ENCODE peak calls at places on chromosome 22, in six cellular contexts. One of them, this sample, is unnamed.
A peak's percentile ranks its signal among the peaks of the same experiment; 100 is the strongest.

GRCh38 chr22:44445307-44445680 is 52.7 kb downstream of the RTL6 start:
- DNase-seq in germinal center: no peak
- DNase-seq in NCI-H446: no peak
- DNase-seq in nephron progenitor cell: no peak
- DNase-seq in dorsolateral prefrontal cortex: no peak
- DNase-seq in foreskin keratinocyte: no peak
- DNase-seq in this sample: no peak

GRCh38 chr22:38104084-38104483 is 6.4 kb downstream of the BAIAP2L2 start:
- DNase-seq in nephron progenitor cell: no peak
- DNase-seq in foreskin keratinocyte: no peak
- DNase-seq in dorsolateral prefrontal cortex: no peak
- DNase-seq in germinal center: no peak
- DNase-seq in NCI-H446: no peak
- DNase-seq in this sample: no peak

GRCh38 chr22:39463277-39463676 is 6.5 kb downstream of the MGAT3 start:
- DNase-seq in nephron progenitor cell: no peak
- DNase-seq in germinal center: no peak
- DNase-seq in foreskin keratinocyte: no peak
- DNase-seq in NCI-H446: no peak
- DNase-seq in dorsolateral prefrontal cortex: no peak
- DNase-seq in this sample: no peak

GRCh38 chr22:27809700-27810365 is 8.3 kb upstream of the MN1 start:
- DNase-seq in foreskin keratinocyte: no peak
- DNase-seq in nephron progenitor cell: no peak
- DNase-seq in NCI-H446: no peak
- DNase-seq in germinal center: no peak
- DNase-seq in dorsolateral prefrontal cortex: no peak
- DNase-seq in this sample: no peak

GRCh38 chr22:47115921-47116320 is 353.5 kb downstream of the TBC1D22A start:
- DNase-seq in NCI-H446: no peak
- DNase-seq in dorsolateral prefrontal cortex: no peak
- DNase-seq in nephron progenitor cell: no peak
- DNase-seq in foreskin keratinocyte: no peak
- DNase-seq in germinal center: no peak
- DNase-seq in this sample: no peak

GRCh38 chr22:36055376-36056310 is 27.0 kb upstream of the RBFOX2 start:
- DNase-seq in foreskin keratinocyte: no peak
- DNase-seq in dorsolateral prefrontal cortex: no peak
- DNase-seq in NCI-H446: no peak
- DNase-seq in germinal center: no peak
- DNase-seq in nephron progenitor cell: peak; percentile 23
- DNase-seq in this sample: no peak

GRCh38 chr22:43750751-43751150 is 61.4 kb downstream of the EFCAB6 start:
- DNase-seq in dorsolateral prefrontal cortex: no peak
- DNase-seq in nephron progenitor cell: no peak
- DNase-seq in germinal center: no peak
- DNase-seq in NCI-H446: no peak
- DNase-seq in foreskin keratinocyte: no peak
- DNase-seq in this sample: no peak

GRCh38 chr22:29266564-29267461 is 968 bp downstream of the RHBDD3 start:
- DNase-seq in nephron progenitor cell: peak; percentile 23
- DNase-seq in dorsolateral prefrontal cortex: no peak
- DNase-seq in foreskin keratinocyte: no peak
- DNase-seq in germinal center: no peak
- DNase-seq in NCI-H446: no peak
- DNase-seq in this sample: no peak

GRCh38 chr22:44740307-44740706 is 12.1 kb upstream of the ARHGAP8 start:
- DNase-seq in nephron progenitor cell: no peak
- DNase-seq in foreskin keratinocyte: no peak
- DNase-seq in germinal center: no peak
- DNase-seq in NCI-H446: no peak
- DNase-seq in dorsolateral prefrontal cortex: no peak
- DNase-seq in this sample: no peak

GRCh38 chr22:48820481-48821345 is 1007.0 kb downstream of the BRD1 start:
- DNase-seq in foreskin keratinocyte: no peak
- DNase-seq in germinal center: no peak
- DNase-seq in dorsolateral prefrontal cortex: no peak
- DNase-seq in nephron progenitor cell: no peak
- DNase-seq in NCI-H446: no peak
- DNase-seq in this sample: no peak

GRCh38 chr22:32103648-32104326 is 55.3 kb downstream of the C22orf42 start:
- DNase-seq in nephron progenitor cell: no peak
- DNase-seq in dorsolateral prefrontal cortex: no peak
- DNase-seq in foreskin keratinocyte: no peak
- DNase-seq in germinal center: no peak
- DNase-seq in NCI-H446: no peak
- DNase-seq in this sample: no peak

GRCh38 chr22:17655289-17655688 is 16.7 kb downstream of the BCL2L13 start:
- DNase-seq in foreskin keratinocyte: no peak
- DNase-seq in NCI-H446: no peak
- DNase-seq in germinal center: no peak
- DNase-seq in dorsolateral prefrontal cortex: no peak
- DNase-seq in nephron progenitor cell: no peak
- DNase-seq in this sample: no peak

GRCh38 chr22:37544955-37545702 is 15.2 kb upstream of the CDC42EP1 start:
- DNase-seq in dorsolateral prefrontal cortex: no peak
- DNase-seq in NCI-H446: no peak
- DNase-seq in germinal center: no peak
- DNase-seq in nephron progenitor cell: peak; percentile 70
- DNase-seq in foreskin keratinocyte: no peak
- DNase-seq in this sample: no peak

GRCh38 chr22:21051145-21051835 is 5.5 kb downstream of the LRRC74B start:
- DNase-seq in NCI-H446: no peak
- DNase-seq in germinal center: no peak
- DNase-seq in dorsolateral prefrontal cortex: no peak
- DNase-seq in foreskin keratinocyte: no peak
- DNase-seq in nephron progenitor cell: no peak
- DNase-seq in this sample: no peak

GRCh38 chr22:41092023-41092817 is at the start of gene EP300:
- DNase-seq in NCI-H446: no peak
- DNase-seq in foreskin keratinocyte: no peak
- DNase-seq in nephron progenitor cell: peak; percentile 72
- DNase-seq in dorsolateral prefrontal cortex: peak; percentile 81
- DNase-seq in germinal center: peak; percentile 88
- DNase-seq in this sample: peak; percentile 59

GRCh38 chr22:28989035-28989464 is 72.6 kb downstream of the C22orf31 start:
- DNase-seq in NCI-H446: no peak
- DNase-seq in nephron progenitor cell: no peak
- DNase-seq in dorsolateral prefrontal cortex: no peak
- DNase-seq in germinal center: no peak
- DNase-seq in foreskin keratinocyte: no peak
- DNase-seq in this sample: no peak

GRCh38 chr22:19357270-19358105 is 66.0 kb upstream of the CLTCL1 start:
- DNase-seq in foreskin keratinocyte: no peak
- DNase-seq in nephron progenitor cell: no peak
- DNase-seq in dorsolateral prefrontal cortex: no peak
- DNase-seq in germinal center: no peak
- DNase-seq in NCI-H446: no peak
- DNase-seq in this sample: no peak